ENCODE peak calls at places on chromosomes 12 and 14, in five cellular contexts. X is NCI-H748 treated with DMSO at 0.1 percent for 48 hours, C is ureter, W is ovary, V is Panc1. Y is an unnamed sample.

GRCh38 chr12:107356266-107356936 is 263.1 kb upstream of the CRY1 start:
- DNase-seq in V (no peak), C (no peak), X (no peak), W (no peak), Y (no peak)

GRCh38 chr12:121580959-121581680 is at the start of gene KDM2B:
- DNase-seq in X (peak), W (no peak), C (no peak), V (no peak), Y (peak)

GRCh38 chr12:3127832-3128231 is 50.7 kb downstream of the TSPAN9 start:
- DNase-seq in W (no peak), V (no peak), X (no peak), C (no peak), Y (no peak)

GRCh38 chr12:96719671-96720362 is 187.2 kb upstream of the NEDD1 start:
- DNase-seq in X (peak), C (no peak), W (no peak), V (no peak), Y (no peak)

GRCh38 chr12:50397122-50397650 is 777 bp upstream of the FAM186A start:
- DNase-seq in W (no peak), X (no peak), V (no peak), C (no peak), Y (no peak)

GRCh38 chr12:106138279-106138645 is 492 bp downstream of the NUAK1 start:
- DNase-seq in V (no peak), C (no peak), X (no peak), W (peak), Y (no peak)

GRCh38 chr12:52942914-52943207 is 6.1 kb upstream of the KRT18 start:
- DNase-seq in W (no peak), C (no peak), V (no peak), X (no peak), Y (peak)

GRCh38 chr12:21475552-21475951 is 25.9 kb downstream of the RECQL start:
- DNase-seq in X (no peak), C (no peak), V (no peak), W (no peak), Y (no peak)

GRCh38 chr12:110234197-110235154 is 46.6 kb upstream of the ATP2A2 start:
- DNase-seq in V (no peak), X (no peak), C (no peak), W (no peak), Y (peak)

GRCh38 chr12:25249951-25250738 is 584 bp downstream of the KRAS start:
- DNase-seq in V (no peak), W (peak), C (peak), X (no peak), Y (peak)

GRCh38 chr14:68667313-68667791 is 125.5 kb downstream of the ZFP36L1 start:
- DNase-seq in W (peak), C (no peak), V (no peak), X (no peak), Y (no peak)

GRCh38 chr12:24823808-24824515 is 124.9 kb downstream of the BCAT1 start:
- DNase-seq in W (no peak), C (no peak), V (no peak), X (no peak), Y (no peak)

GRCh38 chr12:100646896-100647295 is 73.4 kb downstream of the GAS2L3 start:
- DNase-seq in X (no peak), V (no peak), C (no peak), W (no peak), Y (no peak)

GRCh38 chr14:91509083-91509877 is 830 bp downstream of the PPP4R3A start:
- DNase-seq in W (peak), X (peak), V (no peak), C (peak), Y (no peak)

GRCh38 chr14:106417224-106418049 is 891.1 kb downstream of the TMEM121 start:
- DNase-seq in C (no peak), W (no peak), V (peak), X (no peak), Y (no peak)

GRCh38 chr14:88798161-88798560 is 5.4 kb upstream of the EML5 start:
- DNase-seq in C (no peak), W (no peak), X (peak), V (no peak), Y (no peak)

GRCh38 chr12:124916370-124917134 is 2.1 kb upstream of the UBC start:
- DNase-seq in X (no peak), W (peak), V (no peak), C (peak), Y (no peak)

GRCh38 chr14:94575730-94576585 is 5.3 kb upstream of the SERPINA5 start:
- DNase-seq in X (no peak), V (no peak), C (no peak), W (no peak), Y (no peak)

GRCh38 chr14:71228711-71229110 is 321.5 kb downstream of the PCNX1 start:
- DNase-seq in W (no peak), X (no peak), V (no peak), C (no peak), Y (no peak)

GRCh38 chr12:56221233-56221756 is 427 bp downstream of the RNF41 start:
- DNase-seq in V (no peak), W (peak), X (no peak), C (peak), Y (no peak)

GRCh38 chr12:34405286-34406227 is 383.3 kb downstream of the ALG10 start:
- DNase-seq in W (peak), C (peak), V (no peak), X (no peak), Y (no peak)

GRCh38 chr14:50037837-50038236 is 78.5 kb downstream of the VCPKMT start:
- DNase-seq in W (no peak), C (no peak), X (no peak), V (no peak), Y (no peak)

GRCh38 chr14:23494223-23494622 is 24.7 kb downstream of the NGDN start:
- DNase-seq in W (peak), C (no peak), V (no peak), X (no peak), Y (no peak)

GRCh38 chr12:176321-177181 is 37.4 kb downstream of the SLC6A12 start:
- DNase-seq in X (no peak), V (no peak), W (no peak), C (no peak), Y (no peak)

GRCh38 chr14:73784988-73785313 is 66.7 kb upstream of the PTGR2 start:
- DNase-seq in X (no peak), C (no peak), W (no peak), V (no peak), Y (peak)

GRCh38 chr12:44589697-44590096 is 286.4 kb downstream of the NELL2 start:
- DNase-seq in V (no peak), C (no peak), W (no peak), X (no peak), Y (peak)

GRCh38 chr14:46405095-46405494 is 246.5 kb downstream of the RPL10L start:
- DNase-seq in X (no peak), W (no peak), C (no peak), V (no peak), Y (no peak)

GRCh38 chr14:46048127-46048526 is 603.5 kb downstream of the RPL10L start:
- DNase-seq in C (no peak), X (no peak), V (peak), W (no peak), Y (peak)

GRCh38 chr12:53722450-53723041 is 4.7 kb downstream of the CALCOCO1 start:
- DNase-seq in X (no peak), W (no peak), V (no peak), C (no peak), Y (no peak)

GRCh38 chr14:53519137-53519536 is 366.0 kb upstream of the DDHD1 start:
- DNase-seq in X (no peak), C (no peak), V (no peak), W (no peak), Y (no peak)